ENCODE peak calls at places on chromosomes 1 and 21, in four cellular contexts. One of them, this sample, is unnamed.
A peak's percentile ranks its signal among the peaks of the same experiment; 100 is the strongest.

GRCh38 chr1:78038071-78038470 is 7.7 kb upstream of the GIPC2 start:
- DNase-seq in hepatocyte: no peak
- DNase-seq in omental fat pad: no peak
- DNase-seq in tibial nerve: no peak
- DNase-seq in this sample: no peak

GRCh38 chr1:41380979-41381690 is 19.9 kb downstream of the FOXO6 start:
- DNase-seq in hepatocyte: peak; percentile 59
- DNase-seq in omental fat pad: no peak
- DNase-seq in tibial nerve: no peak
- DNase-seq in this sample: no peak

GRCh38 chr1:200588698-200589097 is 31.9 kb downstream of the KIF14 start:
- DNase-seq in hepatocyte: no peak
- DNase-seq in omental fat pad: no peak
- DNase-seq in tibial nerve: no peak
- DNase-seq in this sample: no peak

GRCh38 chr1:46342084-46342656 is 1.6 kb downstream of the NSUN4 start:
- DNase-seq in hepatocyte: peak; percentile 16
- DNase-seq in omental fat pad: no peak
- DNase-seq in tibial nerve: no peak
- DNase-seq in this sample: no peak

GRCh38 chr1:29991025-29991424 is 732.4 kb downstream of the MATN1 start:
- DNase-seq in hepatocyte: peak; percentile 26
- DNase-seq in omental fat pad: no peak
- DNase-seq in tibial nerve: no peak
- DNase-seq in this sample: peak; percentile 62

GRCh38 chr1:89980605-89981004 is 14.3 kb upstream of the ZNF326 start:
- DNase-seq in hepatocyte: no peak
- DNase-seq in omental fat pad: no peak
- DNase-seq in tibial nerve: no peak
- DNase-seq in this sample: no peak

GRCh38 chr1:26409191-26409751 is 1.3 kb upstream of the LIN28A start:
- DNase-seq in hepatocyte: no peak
- DNase-seq in omental fat pad: no peak
- DNase-seq in tibial nerve: no peak
- DNase-seq in this sample: no peak

GRCh38 chr1:71668059-71668458 is 587.2 kb upstream of the ZRANB2 start:
- DNase-seq in hepatocyte: no peak
- DNase-seq in omental fat pad: no peak
- DNase-seq in tibial nerve: no peak
- DNase-seq in this sample: no peak

GRCh38 chr1:227225715-227226346 is 92.5 kb downstream of the CDC42BPA start:
- DNase-seq in hepatocyte: no peak
- DNase-seq in omental fat pad: no peak
- DNase-seq in tibial nerve: no peak
- DNase-seq in this sample: no peak

GRCh38 chr21:21052672-21053071 is 54.5 kb downstream of the NCAM2 start:
- DNase-seq in hepatocyte: no peak
- DNase-seq in omental fat pad: no peak
- DNase-seq in tibial nerve: no peak
- DNase-seq in this sample: no peak

GRCh38 chr1:203601717-203602309 is 24.8 kb upstream of the ATP2B4 start:
- DNase-seq in hepatocyte: no peak
- DNase-seq in omental fat pad: no peak
- DNase-seq in tibial nerve: no peak
- DNase-seq in this sample: no peak

DNA sequence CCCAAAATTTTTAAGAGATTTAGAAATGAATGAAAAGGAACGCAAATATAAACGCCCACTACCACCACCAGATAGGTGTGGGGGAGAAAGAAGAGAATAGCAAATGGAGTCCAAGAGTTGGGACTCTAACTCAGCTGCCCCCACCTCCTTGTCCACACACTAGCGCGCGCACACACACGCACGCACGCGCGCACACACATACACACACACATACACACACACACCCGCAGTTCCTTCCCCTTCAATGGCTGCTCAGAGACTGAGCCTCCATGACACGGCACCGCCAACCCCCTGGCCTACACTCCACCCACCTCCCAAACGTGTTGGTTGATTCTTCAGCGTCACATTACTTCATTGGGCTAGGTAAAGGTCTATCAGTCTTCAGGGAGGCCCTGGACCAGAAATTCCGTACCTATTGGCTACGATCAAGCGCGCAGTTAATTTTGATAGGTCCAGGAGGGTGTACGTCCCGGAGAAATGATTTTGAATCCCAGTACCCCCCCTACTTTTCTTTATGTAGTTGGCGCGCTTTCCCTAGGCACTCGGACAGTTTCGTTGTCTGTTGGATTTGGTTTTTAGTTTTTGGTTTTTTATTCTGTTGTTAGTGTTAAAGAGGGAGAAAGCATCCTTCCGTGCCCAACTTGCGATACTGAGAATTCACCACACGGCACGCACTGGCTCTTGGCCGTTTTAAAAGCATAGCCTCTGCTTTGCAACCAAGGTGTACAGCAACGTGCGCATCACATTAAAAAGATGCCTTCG is at the start of gene ANP32E:
- DNase-seq in hepatocyte: peak; percentile 97
- DNase-seq in omental fat pad: peak; percentile 84
- DNase-seq in tibial nerve: peak; percentile 90
- DNase-seq in this sample: peak; percentile 94
- TF ChIP-seq CTCF in hepatocyte: no peak
- TF ChIP-seq CTCF in omental fat pad: no peak
- TF ChIP-seq CTCF in tibial nerve: peak; percentile 53
- TF ChIP-seq CTCF in this sample: peak; percentile 57

DNA sequence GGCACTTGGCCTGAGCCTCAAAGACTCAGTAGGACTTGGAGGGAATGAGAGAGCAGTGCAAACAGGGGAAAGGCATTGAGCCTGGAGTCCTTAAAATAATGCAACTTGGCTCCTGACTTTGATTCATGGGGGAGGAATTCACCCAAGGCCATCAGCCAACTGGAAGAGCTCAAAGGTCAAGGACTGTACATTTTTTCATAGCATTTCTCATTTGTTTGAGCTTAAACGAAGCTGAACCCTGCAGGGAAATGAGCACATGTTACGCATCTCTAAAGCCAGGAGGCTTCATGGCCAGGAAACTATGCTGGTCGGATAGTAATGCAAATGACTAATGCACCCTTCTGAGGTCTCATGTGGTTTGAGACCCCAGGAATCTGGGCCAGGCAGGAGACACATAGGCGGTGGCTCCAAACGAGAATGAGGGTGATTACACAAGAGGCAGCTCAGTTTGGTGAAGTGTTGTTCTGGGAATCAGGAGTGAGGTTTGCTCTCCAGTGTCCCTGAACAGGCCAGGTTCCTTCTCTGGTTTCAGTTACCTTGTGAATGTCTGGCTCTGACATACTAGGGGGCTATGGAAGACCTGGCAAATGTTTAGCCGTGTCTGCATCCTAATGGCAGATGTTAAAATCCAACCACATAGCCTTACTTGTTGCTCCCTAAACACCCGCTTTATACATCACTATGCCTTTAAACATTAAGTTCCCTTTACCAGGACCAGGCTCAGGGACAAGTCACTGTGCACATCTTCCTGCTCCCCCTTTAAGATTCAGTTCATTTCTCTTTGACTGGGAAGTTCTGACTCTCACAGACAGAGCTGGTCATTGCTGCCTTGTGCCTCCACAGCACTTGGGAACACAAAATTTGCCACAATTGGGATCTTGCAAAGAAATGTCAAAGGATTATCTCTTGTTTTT is 503.9 kb upstream of the USP24 start:
- DNase-seq in hepatocyte: peak; percentile 65
- DNase-seq in omental fat pad: peak; percentile 27
- DNase-seq in tibial nerve: peak; percentile 23
- DNase-seq in this sample: no peak
- TF ChIP-seq CTCF in hepatocyte: no peak
- TF ChIP-seq CTCF in omental fat pad: no peak
- TF ChIP-seq CTCF in tibial nerve: no peak
- TF ChIP-seq CTCF in this sample: no peak

DNA sequence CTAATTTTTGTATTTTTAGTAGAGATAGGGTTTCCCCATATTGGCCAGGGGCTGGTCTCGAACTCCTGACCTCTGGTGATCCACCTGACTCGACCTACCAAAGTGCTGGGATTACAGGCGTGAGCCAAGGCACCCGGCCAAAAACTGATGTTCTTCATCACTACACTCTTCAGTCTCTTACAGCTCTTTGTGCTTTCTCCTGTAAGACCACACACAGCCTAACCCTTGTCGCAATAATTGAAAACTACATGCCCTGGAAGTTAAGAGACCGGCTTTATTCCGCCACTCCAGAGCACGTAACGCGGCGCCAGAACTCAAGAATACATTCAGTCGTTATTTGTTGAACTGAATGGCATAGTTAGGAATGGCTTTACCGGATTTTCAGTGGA is 552 bp downstream of the GPATCH4 start:
- DNase-seq in hepatocyte: no peak
- DNase-seq in omental fat pad: no peak
- DNase-seq in tibial nerve: no peak
- DNase-seq in this sample: no peak
- TF ChIP-seq CTCF in hepatocyte: no peak
- TF ChIP-seq CTCF in omental fat pad: no peak
- TF ChIP-seq CTCF in tibial nerve: no peak
- TF ChIP-seq CTCF in this sample: no peak

GRCh38 chr1:206001476-206001888 is 1.7 kb downstream of the RAB7B start:
- DNase-seq in hepatocyte: peak; percentile 80
- DNase-seq in omental fat pad: no peak
- DNase-seq in tibial nerve: no peak
- DNase-seq in this sample: no peak
- TF ChIP-seq CTCF in hepatocyte: no peak
- TF ChIP-seq CTCF in omental fat pad: no peak
- TF ChIP-seq CTCF in tibial nerve: no peak
- TF ChIP-seq CTCF in this sample: no peak

DNA sequence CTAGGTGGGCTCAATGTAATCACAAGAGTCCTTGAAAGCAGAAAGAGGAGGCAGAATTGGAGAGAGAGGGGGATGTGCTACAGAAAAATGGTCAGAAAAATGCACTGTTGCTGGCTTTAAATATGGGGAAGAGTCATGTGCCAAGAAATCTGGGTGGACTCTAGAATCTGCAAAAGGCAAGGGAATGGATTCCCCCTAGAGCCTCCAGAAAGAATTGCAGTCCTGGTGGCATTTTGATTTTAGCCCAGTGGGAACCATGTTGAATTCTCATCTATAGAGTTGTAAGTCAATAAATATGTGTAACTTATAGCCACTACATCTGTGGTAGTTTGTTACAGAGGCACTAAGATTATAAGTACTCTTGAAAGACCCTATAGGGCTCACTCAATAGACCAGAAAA is 210.3 kb downstream of the ASTN1 start:
- DNase-seq in hepatocyte: no peak
- DNase-seq in omental fat pad: no peak
- DNase-seq in tibial nerve: no peak
- DNase-seq in this sample: no peak
- TF ChIP-seq CTCF in hepatocyte: no peak
- TF ChIP-seq CTCF in omental fat pad: no peak
- TF ChIP-seq CTCF in tibial nerve: no peak
- TF ChIP-seq CTCF in this sample: peak; percentile 59

DNA sequence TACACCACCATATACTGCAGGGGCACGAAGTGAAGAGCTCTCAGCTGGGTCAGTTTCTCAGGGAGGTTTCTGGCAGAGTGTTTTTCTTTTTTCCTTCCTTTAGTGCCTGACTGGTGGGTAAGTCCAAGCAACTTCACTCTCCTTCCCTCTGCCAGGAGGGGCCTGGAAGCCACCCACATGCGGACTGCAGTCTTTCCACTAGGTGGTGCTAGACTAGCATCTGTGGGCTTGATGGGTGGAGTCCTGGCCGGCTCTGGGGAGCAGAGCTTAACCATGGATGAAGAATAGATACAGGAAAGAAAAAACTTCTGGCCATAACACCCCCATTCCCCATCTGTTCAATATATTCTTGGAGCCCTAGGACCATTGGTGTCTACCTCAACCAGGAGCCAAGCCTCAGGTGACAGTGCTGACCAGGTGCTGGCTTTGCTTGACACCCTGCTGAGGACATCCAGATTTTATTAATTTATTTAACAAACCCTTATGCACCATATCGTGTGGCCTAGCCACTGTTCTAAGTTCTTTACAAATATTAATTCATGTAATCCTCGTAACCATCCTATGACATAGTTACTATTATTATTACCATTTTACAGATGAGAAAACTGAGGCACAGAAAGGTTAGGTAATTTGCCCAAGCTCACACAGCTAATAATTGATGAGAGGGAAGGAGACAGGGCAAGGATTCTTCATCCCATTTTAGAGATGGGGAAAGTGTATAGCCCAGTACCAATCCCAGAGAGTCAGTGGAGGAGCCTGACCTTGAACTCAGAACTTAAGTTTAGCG is 126.7 kb upstream of the CSF3R start:
- DNase-seq in hepatocyte: peak; percentile 74
- DNase-seq in omental fat pad: no peak
- DNase-seq in tibial nerve: no peak
- DNase-seq in this sample: no peak
- TF ChIP-seq CTCF in hepatocyte: peak; percentile 58
- TF ChIP-seq CTCF in omental fat pad: peak; percentile 31
- TF ChIP-seq CTCF in tibial nerve: peak; percentile 41
- TF ChIP-seq CTCF in this sample: peak; percentile 84

GRCh38 chr1:225882008-225882698 is at the start of gene TMEM63A:
- DNase-seq in hepatocyte: peak; percentile 94
- DNase-seq in omental fat pad: peak; percentile 81
- DNase-seq in tibial nerve: peak; percentile 86
- DNase-seq in this sample: peak; percentile 90
- TF ChIP-seq CTCF in hepatocyte: peak; percentile 33
- TF ChIP-seq CTCF in omental fat pad: no peak
- TF ChIP-seq CTCF in tibial nerve: peak; percentile 81
- TF ChIP-seq CTCF in this sample: peak; percentile 49

GRCh38 chr1:241605146-241605805 is 34.9 kb downstream of the CHML start:
- DNase-seq in hepatocyte: peak; percentile 20
- DNase-seq in omental fat pad: no peak
- DNase-seq in tibial nerve: no peak
- DNase-seq in this sample: no peak
- TF ChIP-seq CTCF in hepatocyte: peak; percentile 28
- TF ChIP-seq CTCF in omental fat pad: no peak
- TF ChIP-seq CTCF in tibial nerve: no peak
- TF ChIP-seq CTCF in this sample: peak; percentile 62

DNA sequence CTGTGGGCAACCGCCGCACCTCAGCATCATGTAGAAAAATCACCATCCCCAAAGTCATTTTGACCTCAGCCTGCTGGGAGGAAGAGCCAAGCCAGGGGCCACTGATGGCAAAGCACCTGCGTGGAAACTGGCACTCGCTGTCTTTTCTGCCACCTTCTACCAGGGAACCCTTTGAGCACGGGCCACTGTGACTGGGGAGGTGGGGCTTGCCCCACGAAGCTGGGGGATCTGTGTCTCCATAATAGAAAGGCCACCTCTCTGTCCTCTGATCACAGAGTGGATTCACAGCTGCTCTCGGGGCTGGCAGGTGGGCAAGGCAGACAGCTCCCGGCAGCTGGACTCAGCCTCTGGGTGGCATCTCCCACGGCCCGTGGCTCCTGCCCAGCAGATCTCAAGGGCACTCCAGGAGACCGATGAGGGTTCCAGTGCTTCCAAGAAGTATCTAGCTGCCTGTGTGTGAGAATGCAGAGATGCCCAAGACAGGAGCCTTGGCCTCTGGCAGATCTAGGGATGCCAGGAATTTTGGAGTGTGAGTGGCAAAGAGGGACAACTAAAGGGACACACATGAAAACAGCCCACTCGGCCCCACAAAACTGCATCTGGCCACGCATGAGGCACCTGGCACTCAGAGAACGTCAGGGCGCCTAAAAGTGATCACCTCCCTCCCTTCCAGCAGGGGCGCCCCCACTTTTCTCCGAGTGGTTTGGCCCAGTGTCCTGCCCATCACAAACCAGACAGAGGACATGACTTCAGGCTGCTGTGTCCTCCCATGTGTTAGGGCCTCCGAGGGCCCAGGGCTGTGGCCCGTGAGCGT is 102.6 kb downstream of the PDE9A start:
- DNase-seq in hepatocyte: no peak
- DNase-seq in omental fat pad: no peak
- DNase-seq in tibial nerve: no peak
- DNase-seq in this sample: no peak
- TF ChIP-seq CTCF in hepatocyte: no peak
- TF ChIP-seq CTCF in omental fat pad: no peak
- TF ChIP-seq CTCF in tibial nerve: no peak
- TF ChIP-seq CTCF in this sample: no peak

This sample was measured in type B pancreatic cell.